ENCODE peak calls at places on chromosomes 16 and 17, in four cellular contexts. One of them, this sample, is unnamed.

GRCh38 chr16:1788095-1788707 is 5.3 kb downstream of the IGFALS start:
- DNase-seq in AG04450: no peak
- DNase-seq in GM12865: no peak
- DNase-seq in cardiac fibroblast: no peak
- DNase-seq in this sample: no peak

GRCh38 chr16:9033125-9033830 is 58.2 kb upstream of the HAPSTR1 start:
- DNase-seq in cardiac fibroblast: peak
- DNase-seq in AG04450: no peak
- DNase-seq in GM12865: peak
- DNase-seq in this sample: no peak

GRCh38 chr17:75526555-75527270 is 1.2 kb downstream of the LLGL2 start:
- DNase-seq in AG04450: no peak
- DNase-seq in cardiac fibroblast: no peak
- DNase-seq in GM12865: no peak
- DNase-seq in this sample: no peak

GRCh38 chr16:4415538-4416199 is 727 bp downstream of the CORO7 start:
- DNase-seq in cardiac fibroblast: no peak
- DNase-seq in AG04450: no peak
- DNase-seq in GM12865: peak
- DNase-seq in this sample: no peak

GRCh38 chr16:51524555-51525373 is 373.7 kb upstream of the SALL1 start:
- DNase-seq in GM12865: no peak
- DNase-seq in cardiac fibroblast: peak
- DNase-seq in AG04450: no peak
- DNase-seq in this sample: no peak

GRCh38 chr17:48541036-48541573 is 3.8 kb downstream of the HOXB2 start:
- DNase-seq in cardiac fibroblast: no peak
- DNase-seq in AG04450: no peak
- DNase-seq in GM12865: no peak
- DNase-seq in this sample: no peak

GRCh38 chr16:85301171-85301690 is 189.0 kb upstream of the CIBAR2 start:
- DNase-seq in AG04450: no peak
- DNase-seq in cardiac fibroblast: no peak
- DNase-seq in GM12865: no peak
- DNase-seq in this sample: no peak

GRCh38 chr17:35568561-35568960 is 7.9 kb upstream of the SLFN14 start:
- DNase-seq in GM12865: peak
- DNase-seq in cardiac fibroblast: peak
- DNase-seq in AG04450: no peak
- DNase-seq in this sample: no peak

GRCh38 chr16:12147681-12148479 is 171.3 kb downstream of the SNX29 start:
- DNase-seq in AG04450: no peak
- DNase-seq in cardiac fibroblast: no peak
- DNase-seq in GM12865: peak
- DNase-seq in this sample: no peak

GRCh38 chr17:50169121-50169764 is 3.4 kb downstream of the SGCA start:
- DNase-seq in AG04450: no peak
- DNase-seq in GM12865: peak
- DNase-seq in cardiac fibroblast: peak
- DNase-seq in this sample: no peak

GRCh38 chr16:48635199-48635718 is 25.3 kb upstream of the N4BP1 start:
- DNase-seq in cardiac fibroblast: no peak
- DNase-seq in GM12865: no peak
- DNase-seq in AG04450: no peak
- DNase-seq in this sample: no peak

GRCh38 chr16:935684-936083 is 35.1 kb downstream of the LMF1 start:
- DNase-seq in AG04450: no peak
- DNase-seq in cardiac fibroblast: no peak
- DNase-seq in GM12865: no peak
- DNase-seq in this sample: no peak

GRCh38 chr17:47847341-47848197 is 3.4 kb downstream of the SP6 start:
- DNase-seq in GM12865: peak
- DNase-seq in AG04450: no peak
- DNase-seq in cardiac fibroblast: no peak
- DNase-seq in this sample: no peak

GRCh38 chr16:28274676-28275075 is 17.6 kb upstream of the SBK1 start:
- DNase-seq in GM12865: no peak
- DNase-seq in cardiac fibroblast: no peak
- DNase-seq in AG04450: no peak
- DNase-seq in this sample: no peak

GRCh38 chr16:89178453-89179147 is 7.1 kb downstream of the CDH15 start:
- DNase-seq in cardiac fibroblast: no peak
- DNase-seq in AG04450: no peak
- DNase-seq in GM12865: no peak
- DNase-seq in this sample: no peak

GRCh38 chr17:41324180-41325075 is 8.9 kb upstream of the KRTAP17-1 start:
- DNase-seq in cardiac fibroblast: no peak
- DNase-seq in GM12865: no peak
- DNase-seq in AG04450: no peak
- DNase-seq in this sample: no peak

GRCh38 chr16:305916-306315 is 23.0 kb downstream of the PDIA2 start:
- DNase-seq in cardiac fibroblast: no peak
- DNase-seq in GM12865: no peak
- DNase-seq in AG04450: no peak
- DNase-seq in this sample: no peak

GRCh38 chr17:46201491-46201890 is 8.3 kb upstream of the KANSL1 start:
- DNase-seq in GM12865: no peak
- DNase-seq in cardiac fibroblast: no peak
- DNase-seq in AG04450: no peak
- DNase-seq in this sample: no peak

GRCh38 chr16:84502581-84502980 is 1.9 kb downstream of the MEAK7 start:
- DNase-seq in cardiac fibroblast: no peak
- DNase-seq in GM12865: no peak
- DNase-seq in AG04450: no peak
- DNase-seq in this sample: no peak

GRCh38 chr16:84040823-84041391 is 1.7 kb downstream of the SLC38A8 start:
- DNase-seq in GM12865: no peak
- DNase-seq in AG04450: no peak
- DNase-seq in cardiac fibroblast: peak
- DNase-seq in this sample: peak

GRCh38 chr16:578870-579405 is 9.2 kb downstream of the PIGQ start:
- DNase-seq in GM12865: peak
- DNase-seq in AG04450: no peak
- DNase-seq in cardiac fibroblast: peak
- DNase-seq in this sample: no peak

GRCh38 chr17:82128287-82128686 is 30.3 kb upstream of the FASN start:
- DNase-seq in cardiac fibroblast: no peak
- DNase-seq in GM12865: no peak
- DNase-seq in AG04450: no peak
- DNase-seq in this sample: no peak

GRCh38 chr17:83103200-83103937 is 24.0 kb downstream of the METRNL start:
- DNase-seq in cardiac fibroblast: peak
- DNase-seq in AG04450: no peak
- DNase-seq in GM12865: no peak
- DNase-seq in this sample: no peak

GRCh38 chr17:43402567-43402966 is 3.8 kb downstream of the ARL4D start:
- DNase-seq in GM12865: no peak
- DNase-seq in cardiac fibroblast: no peak
- DNase-seq in AG04450: no peak
- DNase-seq in this sample: no peak

GRCh38 chr16:87843678-87844373 is 25.5 kb downstream of the SLC7A5 start:
- DNase-seq in AG04450: no peak
- DNase-seq in cardiac fibroblast: no peak
- DNase-seq in GM12865: no peak
- DNase-seq in this sample: no peak

DNA sequence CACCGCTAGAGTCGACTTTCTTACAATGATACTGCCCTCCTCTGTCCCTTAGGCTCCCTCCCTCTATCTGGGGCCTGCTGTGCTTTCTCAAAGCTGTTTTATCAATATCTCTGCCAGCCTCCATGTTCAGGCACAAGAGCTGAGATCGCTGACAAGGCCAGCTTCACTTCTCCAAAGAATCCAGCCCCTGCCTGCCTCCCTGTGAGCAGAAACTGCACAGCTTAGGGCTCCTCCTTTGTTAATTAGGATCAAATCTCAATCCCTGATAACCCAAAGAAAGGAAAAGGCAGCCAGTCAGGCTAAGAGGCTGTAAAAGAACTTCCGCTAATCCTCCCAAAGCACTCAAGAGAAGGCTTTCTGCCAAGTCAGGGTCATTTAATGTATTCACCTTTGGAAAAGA is 616.0 kb upstream of the CDH11 start:
- DNase-seq in AG04450: no peak
- DNase-seq in GM12865: no peak
- DNase-seq in cardiac fibroblast: no peak
- DNase-seq in this sample: peak
- TF ChIP-seq CTCF in AG04450: no peak
- TF ChIP-seq CTCF in GM12865: no peak
- TF ChIP-seq CTCF in cardiac fibroblast: no peak
- TF ChIP-seq CTCF in this sample: no peak

GRCh38 chr16:58440094-58440493 is 47.8 kb downstream of the GINS3 start:
- DNase-seq in AG04450: no peak
- DNase-seq in GM12865: no peak
- DNase-seq in cardiac fibroblast: peak
- DNase-seq in this sample: no peak

GRCh38 chr16:58430718-58431117 is 38.4 kb downstream of the GINS3 start:
- DNase-seq in AG04450: no peak
- DNase-seq in GM12865: no peak
- DNase-seq in cardiac fibroblast: no peak
- DNase-seq in this sample: no peak

GRCh38 chr16:58433569-58433951 is 41.3 kb downstream of the GINS3 start:
- DNase-seq in AG04450: no peak
- DNase-seq in GM12865: no peak
- DNase-seq in cardiac fibroblast: no peak
- DNase-seq in this sample: no peak

DNA sequence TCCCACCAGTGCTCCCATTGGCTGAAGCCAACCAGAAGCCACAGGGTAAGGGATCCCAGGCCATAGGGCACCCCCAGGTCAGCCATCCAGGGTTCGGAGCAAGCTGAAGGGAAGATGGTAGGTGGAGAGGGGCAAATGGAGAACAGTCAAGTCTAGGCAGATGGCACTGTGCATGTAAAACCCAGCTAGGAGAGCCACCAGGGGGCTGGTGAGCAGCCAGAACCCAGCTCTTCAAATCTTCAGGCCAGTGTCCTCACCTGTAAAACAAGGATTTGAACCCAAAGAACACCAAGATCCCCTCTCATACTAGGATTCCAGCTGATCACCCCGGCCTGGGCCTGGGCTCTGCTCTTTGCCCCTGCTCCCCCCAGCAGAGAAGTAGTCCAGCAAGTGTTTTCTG is 43.5 kb downstream of the GINS3 start:
- DNase-seq in AG04450: no peak
- DNase-seq in GM12865: no peak
- DNase-seq in cardiac fibroblast: no peak
- DNase-seq in this sample: no peak
- TF ChIP-seq CTCF in AG04450: no peak
- TF ChIP-seq CTCF in GM12865: no peak
- TF ChIP-seq CTCF in cardiac fibroblast: no peak
- TF ChIP-seq CTCF in this sample: peak

GRCh38 chr17:80477647-80478478 is 1.5 kb upstream of the NPTX1 start:
- DNase-seq in cardiac fibroblast: peak
- DNase-seq in GM12865: no peak
- DNase-seq in AG04450: no peak
- DNase-seq in this sample: no peak
- TF ChIP-seq CTCF in cardiac fibroblast: peak
- TF ChIP-seq CTCF in GM12865: no peak
- TF ChIP-seq CTCF in AG04450: peak
- TF ChIP-seq CTCF in this sample: peak

GRCh38 chr16:68287276-68288251 is 23.2 kb downstream of the SLC7A6OS start:
- DNase-seq in cardiac fibroblast: peak
- DNase-seq in GM12865: no peak
- DNase-seq in AG04450: no peak
- DNase-seq in this sample: no peak
- TF ChIP-seq CTCF in cardiac fibroblast: no peak
- TF ChIP-seq CTCF in GM12865: no peak
- TF ChIP-seq CTCF in AG04450: no peak
- TF ChIP-seq CTCF in this sample: no peak

This sample was measured in retinal pigment epithelial cell.